ENCODE peak calls at places on chromosomes 11 and 22, in seven cellular contexts. M is AML-193; P is HAP-1; U is head of caudate nucleus; W is GM12891; F is iris pigment epithelial cell; J is stimulated activated CD8-positive, alpha-beta memory T cell treated with anti-CD3 and anti-CD28 coated beads, Interleukin-12 subunit alpha, Interleukin-12 subunit beta, amount 100 ng/mL, for 4 hours. N is an unnamed sample.

GRCh38 chr22:46696614-46697013 is 41.4 kb downstream of the CERK start:
- DNase-seq in M (no peak), P (no peak), U (no peak), W (no peak), F (no peak), J (no peak), N (no peak)

GRCh38 chr11:36300651-36301050 is 4.6 kb downstream of the PRR5L start:
- DNase-seq in M (no peak), P (no peak), U (peak), W (no peak), F (peak), J (no peak), N (no peak)

GRCh38 chr11:36684840-36685800 is 87.1 kb upstream of the RAG2 start:
- DNase-seq in M (no peak), P (no peak), U (no peak), W (no peak), F (no peak), J (peak), N (no peak)

GRCh38 chr11:58216476-58216875 is 4.0 kb downstream of the OR1S1 start:
- DNase-seq in M (no peak), P (no peak), U (no peak), W (no peak), F (no peak), J (no peak), N (no peak)

GRCh38 chr22:50319503-50319951 is 7.3 kb downstream of the DENND6B start:
- DNase-seq in M (no peak), P (no peak), U (no peak), W (no peak), F (no peak), J (no peak), N (no peak)

GRCh38 chr11:69102732-69103615 is 52.8 kb upstream of the SMIM38 start:
- DNase-seq in M (no peak), P (no peak), U (no peak), W (no peak), F (no peak), J (no peak), N (no peak)

GRCh38 chr22:46712288-46712687 is 25.8 kb downstream of the CERK start:
- DNase-seq in M (no peak), P (no peak), U (no peak), W (no peak), F (no peak), J (no peak), N (no peak)

GRCh38 chr22:12697441-12697840 is 2830.6 kb upstream of the OR11H1 start:
- DNase-seq in M (no peak), P (no peak), U (no peak), W (no peak), F (no peak), J (no peak), N (no peak)

GRCh38 chr11:64833198-64833502 is 11.3 kb downstream of the CDC42BPG start:
- DNase-seq in M (no peak), P (no peak), U (no peak), W (no peak), F (no peak), J (no peak), N (no peak)

GRCh38 chr11:118658372-118659313 is 20.8 kb downstream of the TREH start:
- DNase-seq in M (no peak), P (no peak), U (no peak), W (no peak), F (no peak), J (no peak), N (no peak)

GRCh38 chr11:35035894-35036408 is 103.0 kb upstream of the CD44 start:
- DNase-seq in M (peak), P (no peak), U (no peak), W (no peak), F (peak), J (no peak), N (peak)

GRCh38 chr11:60937811-60938210 is 13.6 kb downstream of the TMEM132A start:
- DNase-seq in M (no peak), P (no peak), U (no peak), W (no peak), F (no peak), J (no peak), N (no peak)

GRCh38 chr22:44133161-44133560 is 47.6 kb upstream of the PARVG start:
- DNase-seq in M (no peak), P (no peak), U (no peak), W (no peak), F (no peak), J (no peak), N (no peak)

GRCh38 chr11:108697872-108698473 is 33.1 kb downstream of the DDX10 start:
- DNase-seq in M (peak), P (peak), U (peak), W (peak), F (peak), J (no peak), N (peak)

GRCh38 chr11:94602430-94603372 is 35.5 kb downstream of the PIWIL4 start:
- DNase-seq in M (peak), P (peak), U (no peak), W (peak), F (peak), J (peak), N (peak)

GRCh38 chr11:26649884-26650283 is 72.0 kb downstream of the SLC5A12 start:
- DNase-seq in M (peak), P (peak), U (no peak), W (peak), F (peak), J (no peak), N (no peak)

GRCh38 chr11:68840661-68841653 is 759 bp downstream of the CPT1A start:
- DNase-seq in M (peak), P (peak), U (peak), W (no peak), F (peak), J (no peak), N (no peak)

GRCh38 chr11:61752117-61752924 is at the start of gene MYRF:
- DNase-seq in M (peak), P (peak), U (peak), W (peak), F (no peak), J (peak), N (no peak)

GRCh38 chr22:47446821-47447810 is 684.7 kb downstream of the TBC1D22A start:
- DNase-seq in M (no peak), P (no peak), U (no peak), W (no peak), F (no peak), J (no peak), N (no peak)

GRCh38 chr11:85423331-85423730 is 203.8 kb downstream of the DLG2 start:
- DNase-seq in M (no peak), P (no peak), U (no peak), W (no peak), F (no peak), J (no peak), N (no peak)

GRCh38 chr11:102171101-102171500 is 60.9 kb downstream of the YAP1 start:
- DNase-seq in M (no peak), P (no peak), U (no peak), W (no peak), F (peak), J (no peak), N (no peak)

GRCh38 chr22:22213231-22213630 is 31.4 kb upstream of the VPREB1 start:
- DNase-seq in M (no peak), P (no peak), U (no peak), W (no peak), F (no peak), J (no peak), N (no peak)

GRCh38 chr11:90204832-90205646 is 17.8 kb downstream of the CHORDC1 start:
- DNase-seq in M (peak), P (peak), U (no peak), W (no peak), F (peak), J (no peak), N (no peak)

GRCh38 chr11:19073454-19074415 is 13.2 kb upstream of the MRGPRX2 start:
- DNase-seq in M (no peak), P (no peak), U (no peak), W (no peak), F (no peak), J (no peak), N (no peak)

GRCh38 chr22:26977741-26978140 is 320.4 kb downstream of the MIAT start:
- DNase-seq in M (no peak), P (no peak), U (no peak), W (no peak), F (no peak), J (no peak), N (no peak)

GRCh38 chr22:32583921-32584335 is 109.3 kb downstream of the FBXO7 start:
- DNase-seq in M (no peak), P (no peak), U (no peak), W (no peak), F (peak), J (no peak), N (no peak)

GRCh38 chr11:6414874-6415328 is 4.0 kb downstream of the APBB1 start:
- DNase-seq in M (peak), P (no peak), U (no peak), W (no peak), F (no peak), J (no peak), N (no peak)

GRCh38 chr11:1796297-1797011 is 32.7 kb upstream of the CTSD start:
- DNase-seq in M (no peak), P (no peak), U (no peak), W (no peak), F (no peak), J (no peak), N (no peak)

GRCh38 chr11:34299962-34300350 is 57.9 kb downstream of the ABTB2 start:
- DNase-seq in M (no peak), P (no peak), U (no peak), W (no peak), F (no peak), J (no peak), N (no peak)

GRCh38 chr22:38943181-38943580 is 14.2 kb upstream of the APOBEC3A start:
- DNase-seq in M (peak), P (no peak), U (no peak), W (no peak), F (no peak), J (no peak), N (no peak)

GRCh38 chr22:37318255-37319109 is 36.2 kb downstream of the CYTH4 start:
- DNase-seq in M (no peak), P (no peak), U (no peak), W (no peak), F (no peak), J (no peak), N (no peak)

GRCh38 chr11:17827006-17827405 is 92.4 kb downstream of the KCNC1 start:
- DNase-seq in M (no peak), P (no peak), U (no peak), W (no peak), F (peak), J (no peak), N (no peak)

GRCh38 chr11:62854825-62855570 is 15.6 kb upstream of the WDR74 start:
- DNase-seq in M (no peak), P (no peak), U (no peak), W (no peak), F (peak), J (no peak), N (no peak)

N was measured in GF-D8.